ENCODE peak calls at places on chromosomes 13 and 19, in five cellular contexts. C is AG04450, S is heart right ventricle, A is cardiac muscle cell, I is SK-N-SH. F is an unnamed sample.
A peak's percentile ranks its signal among the peaks of the same experiment; 100 is the strongest.

GRCh38 chr13:109348514-109349340 is 437.7 kb downstream of the IRS2 start:
- DNase-seq in C (no peak), S (no peak), A (peak; percentile 27), I (no peak), F (no peak)

GRCh38 chr19:34639491-34640085 is 37.4 kb downstream of the SCGB2B2 start:
- DNase-seq in C (peak; percentile 20), S (no peak), A (peak; percentile 79), I (peak; percentile 43), F (no peak)

GRCh38 chr13:30442854-30443379 is 20.6 kb downstream of the UBE2L5 start:
- DNase-seq in C (no peak), S (no peak), A (no peak), I (no peak), F (no peak)

GRCh38 chr13:111289251-111289650 is 31.2 kb upstream of the TEX29 start:
- DNase-seq in C (no peak), S (no peak), A (no peak), I (no peak), F (no peak)

GRCh38 chr19:51788936-51789795 is 5.8 kb upstream of the FPR3 start:
- DNase-seq in C (no peak), S (no peak), A (peak; percentile 53), I (no peak), F (no peak)

GRCh38 chr19:3135961-3136683 is at the start of gene GNA15:
- DNase-seq in C (no peak), S (peak; percentile 25), A (no peak), I (no peak), F (no peak)

GRCh38 chr19:29831041-29831548 is 19.3 kb downstream of the CCNE1 start:
- DNase-seq in C (no peak), S (no peak), A (no peak), I (no peak), F (no peak)

GRCh38 chr13:59437902-59438301 is 725.8 kb downstream of the DIAPH3 start:
- DNase-seq in C (no peak), S (no peak), A (no peak), I (no peak), F (no peak)

GRCh38 chr19:18298601-18299000 is 17.2 kb upstream of the JUND start:
- DNase-seq in C (no peak), S (no peak), A (no peak), I (no peak), F (no peak)

GRCh38 chr19:37309834-37310575 is 60.9 kb upstream of the ZNF527 start:
- DNase-seq in C (no peak), S (no peak), A (no peak), I (peak; percentile 32), F (no peak)

GRCh38 chr19:47436712-47437401 is 17.5 kb upstream of the MEIS3 start:
- DNase-seq in C (no peak), S (peak; percentile 75), A (peak; percentile 70), I (peak; percentile 86), F (no peak)

GRCh38 chr19:2474232-2475017 is 1.5 kb upstream of the GADD45B start:
- DNase-seq in C (no peak), S (peak; percentile 86), A (peak; percentile 92), I (peak; percentile 95), F (no peak)

GRCh38 chr13:68190826-68191225 is 960.7 kb upstream of the PCDH9 start:
- DNase-seq in C (no peak), S (no peak), A (no peak), I (no peak), F (peak; percentile 48)

GRCh38 chr13:110129076-110129475 is 177.9 kb downstream of the COL4A1 start:
- DNase-seq in C (no peak), S (no peak), A (no peak), I (no peak), F (no peak)

GRCh38 chr19:7515471-7516226 is at the start of gene ZNF358:
- DNase-seq in C (no peak), S (peak; percentile 87), A (peak; percentile 76), I (peak; percentile 98), F (no peak)

GRCh38 chr13:91236942-91237341 is 110.5 kb upstream of the MIR17HG start:
- DNase-seq in C (no peak), S (no peak), A (no peak), I (no peak), F (no peak)

GRCh38 chr13:76239031-76239680 is 603.0 kb downstream of the LMO7 start:
- DNase-seq in C (no peak), S (no peak), A (no peak), I (no peak), F (no peak)

GRCh38 chr13:113245858-113246791 is 36.7 kb downstream of the CUL4A start:
- DNase-seq in C (no peak), S (no peak), A (peak; percentile 2), I (no peak), F (no peak)

GRCh38 chr19:2291185-2291751 is 9.3 kb upstream of the PEAK3 start:
- DNase-seq in C (no peak), S (no peak), A (no peak), I (peak; percentile 84), F (no peak)

GRCh38 chr13:27177852-27178251 is 6.2 kb upstream of the USP12 start:
- DNase-seq in C (no peak), S (no peak), A (no peak), I (no peak), F (no peak)

GRCh38 chr13:64075543-64076271 is 2660.1 kb upstream of the PCDH20 start:
- DNase-seq in C (no peak), S (no peak), A (no peak), I (no peak), F (no peak)

GRCh38 chr13:21458457-21458815 is 667 bp downstream of the ZDHHC20 start:
- DNase-seq in C (no peak), S (peak; percentile 35), A (no peak), I (peak; percentile 65), F (no peak)

GRCh38 chr13:40787062-40787461 is 2.3 kb upstream of the SLC25A15 start:
- DNase-seq in C (peak; percentile 79), S (no peak), A (no peak), I (no peak), F (no peak)

GRCh38 chr13:62512194-62513141 is 1096.8 kb upstream of the PCDH20 start:
- DNase-seq in C (peak; percentile 1), S (no peak), A (peak; percentile 32), I (peak; percentile 23), F (no peak)

GRCh38 chr13:101875717-101876393 is 423.4 kb downstream of the ITGBL1 start:
- DNase-seq in C (peak; percentile 0), S (no peak), A (peak; percentile 3), I (no peak), F (peak; percentile 12)

GRCh38 chr13:110759710-110760109 is 46.2 kb downstream of the ING1 start:
- DNase-seq in C (no peak), S (no peak), A (peak; percentile 63), I (no peak), F (no peak)

GRCh38 chr13:51826606-51827005 is 18.4 kb downstream of the TMEM272 start:
- DNase-seq in C (no peak), S (peak; percentile 57), A (peak; percentile 58), I (no peak), F (no peak)

GRCh38 chr19:50162988-50163387 is at the start of gene IZUMO2:
- DNase-seq in C (no peak), S (no peak), A (no peak), I (no peak), F (no peak)

GRCh38 chr13:113906566-113906965 is 42.7 kb upstream of the GAS6 start:
- DNase-seq in C (no peak), S (no peak), A (no peak), I (no peak), F (no peak)

GRCh38 chr19:57830071-57830602 is at the start of gene ZNF587B:
- DNase-seq in C (peak; percentile 27), S (peak; percentile 78), A (peak; percentile 92), I (peak; percentile 50), F (no peak)
- H3K4me3 ChIP-seq in C (peak within 1 kb of the TSS; percentile 69), S (peak within 1 kb of the TSS; percentile 63), A (peak within 1 kb of the TSS; percentile 54), I (no peak within 1 kb of the TSS), F (peak within 1 kb of the TSS; percentile 68)

GRCh38 chr13:78593129-78593528 is 10.2 kb downstream of the POU4F1 start:
- DNase-seq in C (no peak), S (no peak), A (no peak), I (no peak), F (no peak)

GRCh38 chr13:78595819-78596700 is 7.3 kb downstream of the POU4F1 start:
- DNase-seq in C (no peak), S (peak; percentile 20), A (no peak), I (peak; percentile 84), F (no peak)

GRCh38 chr13:78596701-78597550 is 6.4 kb downstream of the POU4F1 start:
- DNase-seq in C (no peak), S (no peak), A (no peak), I (no peak), F (no peak)

GRCh38 chr13:78593652-78594494 is 9.5 kb downstream of the POU4F1 start:
- DNase-seq in C (no peak), S (no peak), A (no peak), I (no peak), F (no peak)

GRCh38 chr13:78595458-78595818 is 7.9 kb downstream of the POU4F1 start:
- DNase-seq in C (no peak), S (no peak), A (no peak), I (no peak), F (no peak)
- TF ChIP-seq CTCF in C (no peak), S (no peak), A (no peak), I (no peak), F (no peak)

DNA sequence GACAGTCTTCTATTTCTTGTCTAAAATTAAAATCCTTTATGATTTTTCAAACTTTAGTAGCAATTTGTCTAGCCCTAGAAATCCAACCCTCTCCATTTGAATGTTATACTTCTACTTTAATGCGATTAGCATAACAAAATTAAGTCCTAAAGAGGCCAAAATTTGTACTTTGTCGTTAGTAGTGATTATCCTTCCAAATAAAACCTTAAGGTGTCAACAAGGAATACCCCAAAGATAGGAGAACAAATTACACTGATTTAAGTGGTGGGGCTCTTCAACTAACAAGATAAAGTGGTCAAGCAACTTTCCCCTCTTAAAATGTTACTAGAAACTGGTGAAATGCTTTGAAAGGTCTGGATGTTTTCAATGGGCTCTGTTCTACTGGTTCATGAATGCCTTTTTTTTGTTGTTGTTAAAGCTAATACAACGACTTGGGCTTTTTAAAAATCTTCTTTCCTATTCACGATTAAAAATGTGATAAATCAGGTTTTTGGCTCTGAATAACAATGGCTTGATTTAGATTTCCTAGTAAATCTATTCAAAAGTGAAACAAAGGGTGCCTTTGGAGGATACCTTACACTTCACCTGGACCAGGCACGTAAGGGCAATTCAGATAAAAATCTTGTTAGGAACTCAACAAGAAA is 3.3 kb downstream of the SOX21 start:
- DNase-seq in C (no peak), S (no peak), A (no peak), I (no peak), F (no peak)
- H3K4me3 ChIP-seq in C (no peak overlapping the region), S (no peak overlapping the region), A (no peak overlapping the region), I (no peak overlapping the region), F (no peak overlapping the region)

DNA sequence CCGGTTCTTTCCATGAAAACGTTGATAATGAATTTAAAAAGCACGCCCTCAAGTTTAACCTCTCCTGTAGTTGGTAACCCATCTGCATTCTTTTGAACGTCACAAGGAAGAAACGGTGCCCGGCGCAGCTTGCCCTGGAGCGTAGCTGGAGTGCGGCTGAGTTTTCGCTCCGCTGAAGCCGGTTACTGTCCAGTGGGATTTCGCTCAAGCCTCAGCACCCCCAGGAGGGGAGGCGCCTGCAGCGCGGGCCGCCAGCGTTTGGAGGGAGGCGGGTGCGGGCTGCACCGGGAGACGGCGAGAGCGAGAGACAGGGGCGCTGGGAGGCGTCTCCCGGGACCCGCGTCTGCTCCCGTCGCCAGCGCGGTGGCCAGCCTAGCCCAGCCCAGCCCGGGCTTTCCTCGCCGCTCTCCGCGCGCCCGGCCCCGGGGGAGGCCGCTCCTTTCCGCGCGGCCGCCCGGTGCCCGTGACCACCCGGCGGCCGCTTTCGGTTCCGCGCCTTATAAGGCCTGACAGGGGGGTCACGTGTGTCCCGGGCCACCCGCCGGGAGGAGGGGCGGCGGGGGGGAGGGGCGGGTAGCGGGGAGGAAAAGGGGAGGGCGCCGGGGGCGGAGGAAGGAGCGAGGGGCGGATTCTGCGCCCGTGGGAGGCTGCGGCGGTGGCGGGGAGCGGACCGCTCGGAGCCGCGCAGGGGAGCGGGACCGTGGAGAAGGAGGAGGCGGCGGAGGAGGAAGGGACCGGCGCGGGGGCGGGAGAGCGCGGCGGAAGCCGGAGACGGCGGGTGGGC is 8.3 kb upstream of the DGKH start:
- DNase-seq in C (peak; percentile 69), S (peak; percentile 94), A (peak; percentile 94), I (peak; percentile 99), F (peak; percentile 68)
- TF ChIP-seq CTCF in C (peak; percentile 7), S (no peak), A (no peak), I (no peak), F (no peak)

F was measured in epithelial cell of proximal tubule.